ENCODE peak calls at places on chromosomes 2 and 18, in ten cellular contexts. Y, Z, K, U, X, D, G, H, V and M are unnamed samples.

GRCh38 chr18:22279741-22280452 is 110.5 kb downstream of the GATA6 start:
- DNase-seq in Y (no peak), Z (no peak), K (peak; percentile 37), U (no peak), X (no peak), D (no peak), G (peak; percentile 85), H (no peak), V (no peak), M (no peak)

GRCh38 chr18:58098706-58099105 is 54.7 kb downstream of the NEDD4L start:
- DNase-seq in Y (no peak), Z (no peak), K (no peak), U (no peak), X (no peak), D (no peak), G (no peak), H (no peak), V (no peak), M (no peak)

GRCh38 chr2:187493877-187494568 is 46.0 kb upstream of the CALCRL start:
- DNase-seq in Y (no peak), Z (no peak), K (no peak), U (no peak), X (no peak), D (no peak), G (no peak), H (no peak), V (no peak), M (no peak)

GRCh38 chr2:239152916-239153305 is 247.9 kb downstream of the HDAC4 start:
- DNase-seq in Y (no peak), Z (peak; percentile 13), K (no peak), U (no peak), X (peak; percentile 40), D (no peak), G (no peak), H (no peak), V (peak; percentile 38), M (peak; percentile 20)

GRCh38 chr2:210475726-210476125 is 833 bp downstream of the LANCL1 start:
- DNase-seq in Y (no peak), Z (no peak), K (peak; percentile 42), U (no peak), X (no peak), D (no peak), G (no peak), H (no peak), V (no peak), M (no peak)

GRCh38 chr2:127324635-127325034 is 30.7 kb upstream of the ERCC3 start:
- DNase-seq in Y (peak; percentile 3), Z (no peak), K (peak; percentile 79), U (no peak), X (no peak), D (peak; percentile 41), G (peak; percentile 75), H (no peak), V (no peak), M (no peak)

GRCh38 chr2:156098506-156098905 is 234.0 kb downstream of the NR4A2 start:
- DNase-seq in Y (no peak), Z (no peak), K (no peak), U (no peak), X (no peak), D (no peak), G (no peak), H (no peak), V (no peak), M (no peak)

GRCh38 chr2:183214680-183215079 is 90.4 kb downstream of the NUP35 start:
- DNase-seq in Y (no peak), Z (no peak), K (no peak), U (no peak), X (no peak), D (no peak), G (no peak), H (no peak), V (no peak), M (no peak)

GRCh38 chr2:102618452-102619413 is 620 bp upstream of the SLC9A2 start:
- DNase-seq in Y (no peak), Z (peak; percentile 80), K (peak; percentile 36), U (no peak), X (no peak), D (peak; percentile 64), G (peak; percentile 5), H (peak; percentile 19), V (peak; percentile 59), M (no peak)

GRCh38 chr18:42001801-42002200 is 46.8 kb downstream of the PIK3C3 start:
- DNase-seq in Y (no peak), Z (no peak), K (no peak), U (no peak), X (no peak), D (no peak), G (peak; percentile 53), H (no peak), V (no peak), M (no peak)

GRCh38 chr2:176085120-176085788 is 1.5 kb upstream of the EVX2 start:
- DNase-seq in Y (no peak), Z (no peak), K (no peak), U (no peak), X (no peak), D (no peak), G (no peak), H (no peak), V (no peak), M (no peak)
- H3K27ac ChIP-seq in Y (no peak overlapping the region), Z (no peak overlapping the region), K (no peak overlapping the region), U (no peak overlapping the region), X (no peak overlapping the region), D (no peak overlapping the region), G (no peak overlapping the region), H (no peak overlapping the region), V (no peak overlapping the region), M (peak overlapping the region; percentile 94)

GRCh38 chr2:217829420-217829819 is 173.4 kb downstream of the TNS1 start:
- DNase-seq in Y (no peak), Z (no peak), K (no peak), U (no peak), X (peak; percentile 49), D (no peak), G (no peak), H (no peak), V (no peak), M (no peak)
- H3K27ac ChIP-seq in Y (no peak overlapping the region), Z (no peak overlapping the region), K (no peak overlapping the region), U (no peak overlapping the region), X (peak overlapping the region; percentile 89), D (no peak overlapping the region), G (no peak overlapping the region), H (peak overlapping the region; percentile 36), V (peak overlapping the region; percentile 78), M (peak overlapping the region; percentile 98)

GRCh38 chr2:96530474-96531357 is 5.8 kb upstream of the ARID5A start:
- DNase-seq in Y (no peak), Z (peak; percentile 48), K (no peak), U (no peak), X (peak; percentile 35), D (no peak), G (no peak), H (no peak), V (no peak), M (peak; percentile 61)
- H3K27ac ChIP-seq in Y (no peak overlapping the region), Z (no peak overlapping the region), K (no peak overlapping the region), U (peak overlapping the region; percentile 54), X (peak overlapping the region; percentile 98), D (peak overlapping the region; percentile 89), G (no peak overlapping the region), H (peak overlapping the region; percentile 97), V (peak overlapping the region; percentile 89), M (peak overlapping the region; percentile 85)

GRCh38 chr2:24110660-24111303 is 12.4 kb downstream of the PFN4 start:
- DNase-seq in Y (no peak), Z (no peak), K (no peak), U (no peak), X (no peak), D (no peak), G (no peak), H (no peak), V (no peak), M (no peak)

GRCh38 chr2:24111407-24111861 is 11.7 kb downstream of the PFN4 start:
- DNase-seq in Y (no peak), Z (no peak), K (peak; percentile 43), U (no peak), X (no peak), D (no peak), G (no peak), H (no peak), V (no peak), M (no peak)

GRCh38 chr2:24117902-24118301 is 5.2 kb downstream of the PFN4 start:
- DNase-seq in Y (peak; percentile 10), Z (no peak), K (no peak), U (no peak), X (no peak), D (no peak), G (no peak), H (no peak), V (no peak), M (no peak)

DNA sequence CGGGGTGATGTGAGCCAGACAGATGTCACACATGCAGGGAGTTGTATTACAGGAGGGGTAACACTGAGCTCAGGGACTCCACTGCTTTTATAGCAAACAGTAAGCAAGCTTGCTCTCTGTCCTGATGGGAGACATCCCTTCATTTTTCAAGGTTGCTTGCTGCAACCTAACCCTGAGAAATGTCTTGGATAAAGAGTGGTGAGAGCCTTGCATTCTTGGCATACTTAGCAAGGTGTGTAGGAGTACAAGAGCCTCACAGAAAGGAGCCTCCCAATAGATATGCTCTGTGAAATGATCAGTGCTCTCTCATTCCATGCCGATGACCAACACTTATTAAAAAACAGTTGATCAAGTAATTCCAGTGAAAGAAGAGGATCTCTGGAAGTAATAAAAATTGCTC is 8.1 kb downstream of the PFN4 start:
- DNase-seq in Y (no peak), Z (no peak), K (peak; percentile 37), U (no peak), X (no peak), D (no peak), G (peak; percentile 18), H (no peak), V (no peak), M (no peak)
- H3K27ac ChIP-seq in Y (no peak overlapping the region), Z (no peak overlapping the region), K (no peak overlapping the region), U (no peak overlapping the region), X (no peak overlapping the region), D (no peak overlapping the region), G (no peak overlapping the region), H (no peak overlapping the region), V (no peak overlapping the region), M (no peak overlapping the region)

DNA sequence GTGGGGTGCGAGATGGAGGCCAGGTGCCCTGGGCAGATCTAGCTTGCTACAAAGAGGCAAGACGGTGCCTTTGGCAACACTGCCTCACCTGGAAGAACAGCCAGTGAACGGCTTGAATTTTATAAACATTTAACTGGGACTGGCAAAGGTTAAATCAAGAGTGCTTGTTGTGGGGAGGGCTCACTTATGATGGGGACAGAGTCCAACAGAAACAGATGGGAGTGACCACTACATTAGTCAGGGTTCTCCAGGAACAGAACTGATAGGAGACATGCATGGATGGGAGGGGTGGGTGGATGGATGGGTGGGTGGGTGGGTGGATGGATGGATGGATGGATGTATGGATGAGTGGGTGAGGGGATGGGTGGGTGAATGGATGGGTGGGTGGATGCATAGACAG is 19.2 kb downstream of the ODC1 start:
- DNase-seq in Y (no peak), Z (no peak), K (no peak), U (no peak), X (peak; percentile 2), D (peak; percentile 91), G (no peak), H (no peak), V (no peak), M (no peak)
- H3K27ac ChIP-seq in Y (no peak overlapping the region), Z (no peak overlapping the region), K (no peak overlapping the region), U (no peak overlapping the region), X (no peak overlapping the region), D (no peak overlapping the region), G (no peak overlapping the region), H (no peak overlapping the region), V (no peak overlapping the region), M (no peak overlapping the region)

GRCh38 chr2:191167766-191168165 is 17.0 kb upstream of the STAT4 start:
- DNase-seq in Y (no peak), Z (no peak), K (peak; percentile 81), U (no peak), X (no peak), D (no peak), G (peak; percentile 94), H (no peak), V (no peak), M (peak; percentile 67)
- H3K27ac ChIP-seq in Y (no peak overlapping the region), Z (no peak overlapping the region), K (peak overlapping the region; percentile 34), U (no peak overlapping the region), X (no peak overlapping the region), D (no peak overlapping the region), G (no peak overlapping the region), H (no peak overlapping the region), V (no peak overlapping the region), M (no peak overlapping the region)